ENCODE peak calls at places on chromosome 11, in eight cellular contexts. T is lung microvascular endothelial cell; B is Right ventricle myocardium superior; U is T-helper 9 cell; A is glomerular endothelial cell; K is NCI-H460; Q is stimulated activated CD4-positive, alpha-beta T cell treated with anti-CD3 and anti-CD28 coated beads, Interleukin-12 subunit alpha, Interleukin-12 subunit beta, amount 100 ng/mL, for 4 hours; H is upper lobe of right lung. F is an unnamed sample.

GRCh38 chr11:75966546-75967287 is 151.7 kb downstream of the UVRAG start:
- DNase-seq in T (peak), B (no peak), U (no peak), A (no peak), K (peak), Q (no peak), H (no peak), F (no peak)

GRCh38 chr11:2257023-2257700 is 13.2 kb downstream of the ASCL2 start:
- DNase-seq in T (no peak), B (no peak), U (no peak), A (no peak), K (no peak), Q (no peak), H (no peak), F (no peak)

GRCh38 chr11:119024430-119025098 is 6.0 kb downstream of the TRAPPC4 start:
- DNase-seq in T (peak), B (no peak), U (no peak), A (no peak), K (no peak), Q (no peak), H (no peak), F (no peak)

GRCh38 chr11:120394119-120394518 is 57.9 kb downstream of the ARHGEF12 start:
- DNase-seq in T (no peak), B (no peak), U (no peak), A (no peak), K (no peak), Q (no peak), H (no peak), F (no peak)

GRCh38 chr11:102260241-102260640 is 57.0 kb upstream of the BIRC3 start:
- DNase-seq in T (no peak), B (no peak), U (no peak), A (no peak), K (no peak), Q (no peak), H (no peak), F (no peak)

GRCh38 chr11:31809857-31810778 is 1.0 kb downstream of the PAX6 start:
- DNase-seq in T (peak), B (no peak), U (no peak), A (no peak), K (no peak), Q (no peak), H (no peak), F (no peak)

GRCh38 chr11:117016747-117017146 is 81.5 kb downstream of the SIK3 start:
- DNase-seq in T (no peak), B (no peak), U (no peak), A (no peak), K (no peak), Q (no peak), H (no peak), F (no peak)

GRCh38 chr11:132020001-132020400 is 649.6 kb downstream of the NTM start:
- DNase-seq in T (no peak), B (no peak), U (no peak), A (no peak), K (no peak), Q (no peak), H (no peak), F (no peak)

GRCh38 chr11:134024420-134025085 is 44.3 kb upstream of the JAM3 start:
- DNase-seq in T (no peak), B (no peak), U (no peak), A (no peak), K (no peak), Q (no peak), H (no peak), F (no peak)

GRCh38 chr11:14232652-14233051 is 126.3 kb downstream of the RRAS2 start:
- DNase-seq in T (peak), B (no peak), U (no peak), A (no peak), K (peak), Q (no peak), H (no peak), F (no peak)

GRCh38 chr11:130403301-130403804 is 25.1 kb downstream of the ADAMTS8 start:
- DNase-seq in T (no peak), B (peak), U (no peak), A (no peak), K (no peak), Q (no peak), H (no peak), F (no peak)

GRCh38 chr11:116931206-116931953 is 94.0 kb upstream of the APOA1 start:
- DNase-seq in T (peak), B (no peak), U (peak), A (no peak), K (no peak), Q (no peak), H (no peak), F (peak)

GRCh38 chr11:69013009-69013951 is at the start of gene MRGPRF:
- DNase-seq in T (peak), B (peak), U (no peak), A (no peak), K (no peak), Q (no peak), H (peak), F (no peak)

GRCh38 chr11:94018721-94019120 is 2.4 kb upstream of the HEPHL1 start:
- DNase-seq in T (no peak), B (no peak), U (no peak), A (no peak), K (no peak), Q (no peak), H (no peak), F (no peak)

GRCh38 chr11:61919841-61920631 is 2.7 kb upstream of the RAB3IL1 start:
- DNase-seq in T (no peak), B (no peak), U (no peak), A (no peak), K (no peak), Q (no peak), H (no peak), F (no peak)

GRCh38 chr11:20158597-20159257 is 1.5 kb downstream of the DBX1 start:
- DNase-seq in T (peak), B (peak), U (no peak), A (peak), K (peak), Q (no peak), H (no peak), F (no peak)

GRCh38 chr11:35031869-35032268 is 107.1 kb upstream of the CD44 start:
- DNase-seq in T (no peak), B (no peak), U (no peak), A (no peak), K (peak), Q (no peak), H (no peak), F (no peak)

GRCh38 chr11:30282289-30282631 is 40.6 kb upstream of the ARL14EP start:
- DNase-seq in T (no peak), B (no peak), U (no peak), A (no peak), K (no peak), Q (no peak), H (no peak), F (no peak)

GRCh38 chr11:64233913-64234839 is at the start of gene VEGFB:
- DNase-seq in T (peak), B (peak), U (peak), A (no peak), K (no peak), Q (peak), H (peak), F (peak)

GRCh38 chr11:57515332-57516060 is at the start of gene SLC43A1:
- DNase-seq in T (peak), B (peak), U (peak), A (no peak), K (no peak), Q (peak), H (peak), F (no peak)

GRCh38 chr11:119194811-119195210 is 9.5 kb downstream of the NHERF4 start:
- DNase-seq in T (no peak), B (peak), U (no peak), A (no peak), K (no peak), Q (no peak), H (peak), F (no peak)

GRCh38 chr11:75561426-75562047 is 516 bp upstream of the SERPINH1 start:
- DNase-seq in T (no peak), B (peak), U (no peak), A (no peak), K (no peak), Q (no peak), H (no peak), F (no peak)

F was measured in effector memory CD4-positive, alpha-beta T cell.